ENCODE peak calls at places on chromosomes 16 and 17, in five cellular contexts. E, X, D, A and G are unnamed samples.

GRCh38 chr17:21376835-21377690 is 906 bp downstream of the KCNJ12 start:
- DNase-seq in E (no peak), X (no peak), D (peak), A (no peak), G (no peak)

GRCh38 chr17:76458580-76459490 is 5.9 kb upstream of the UBE2O start:
- DNase-seq in E (no peak), X (no peak), D (peak), A (peak), G (peak)

GRCh38 chr16:22424161-22424937 is 49.9 kb upstream of the CDR2 start:
- DNase-seq in E (no peak), X (peak), D (no peak), A (no peak), G (no peak)

GRCh38 chr17:7465481-7466275 is 13.8 kb downstream of the ZBTB4 start:
- DNase-seq in E (no peak), X (no peak), D (no peak), A (no peak), G (no peak)

GRCh38 chr16:69424053-69424934 is at the start of gene CYB5B:
- DNase-seq in E (peak), X (peak), D (peak), A (peak), G (peak)

GRCh38 chr17:62919388-62919787 is 46.6 kb upstream of the TANC2 start:
- DNase-seq in E (peak), X (no peak), D (no peak), A (no peak), G (no peak)

GRCh38 chr16:57540387-57540786 is 2.1 kb upstream of the ADGRG5 start:
- DNase-seq in E (no peak), X (no peak), D (no peak), A (no peak), G (no peak)

GRCh38 chr16:8957061-8957392 is 6.7 kb downstream of the USP7 start:
- DNase-seq in E (no peak), X (no peak), D (no peak), A (no peak), G (no peak)

GRCh38 chr17:8685396-8685795 is 54.9 kb upstream of the MYH10 start:
- DNase-seq in E (no peak), X (no peak), D (no peak), A (no peak), G (no peak)

GRCh38 chr16:59886021-59886420 is 1151.9 kb upstream of the GOT2 start:
- DNase-seq in E (no peak), X (no peak), D (no peak), A (no peak), G (no peak)